ENCODE peak calls at places on chromosomes 11 and 22, in ten cellular contexts. T, A, F, C, H, U, J, V, Y and S are unnamed samples. For H3K4me1 and H3K9me3, the result is how much of the 10 kb centered on the place peaks cover.

GRCh38 chr22:44710474-44711235 is 8.7 kb downstream of the PRR5 start:
- DNase-seq in A (no peak), T (no peak), C (no peak), F (no peak), V (no peak), J (no peak), U (no peak), Y (no peak), H (no peak), S (no peak)

GRCh38 chr11:61334434-61335354 is 1.7 kb downstream of the TKFC start:
- DNase-seq in U (peak), F (peak), C (peak), A (peak), H (no peak), Y (no peak), V (no peak), J (no peak), T (peak), S (no peak)

GRCh38 chr11:60854847-60855725 is 664 bp downstream of the PTGDR2 start:
- DNase-seq in T (no peak), J (no peak), F (no peak), A (no peak), Y (no peak), U (no peak), C (no peak), H (no peak), V (no peak), S (peak)

GRCh38 chr11:122486793-122487495 is 168.6 kb upstream of the UBASH3B start:
- DNase-seq in C (peak), V (no peak), T (peak), U (no peak), A (peak), Y (no peak), H (no peak), F (no peak), J (no peak), S (no peak)

GRCh38 chr22:25062378-25063095 is 110.0 kb downstream of the KIAA1671 start:
- DNase-seq in J (no peak), F (no peak), C (no peak), T (no peak), Y (no peak), U (no peak), V (no peak), H (no peak), A (no peak), S (peak)

GRCh38 chr11:90134420-90135003 is at the start of gene NAALAD2:
- DNase-seq in C (peak), J (peak), T (peak), Y (no peak), F (peak), A (no peak), H (peak), U (peak), V (peak), S (peak)

GRCh38 chr11:80958966-80959365 is 1518.1 kb upstream of the TENM4 start:
- DNase-seq in J (no peak), T (peak), H (no peak), A (no peak), U (no peak), V (no peak), C (no peak), Y (no peak), F (no peak), S (no peak)

GRCh38 chr11:14336507-14337503 is 22.2 kb downstream of the RRAS2 start:
- DNase-seq in Y (no peak), T (peak), C (peak), U (no peak), A (peak), V (no peak), H (no peak), F (peak), J (no peak), S (no peak)

GRCh38 chr22:33726294-33726711 is 194.0 kb downstream of the LARGE1 start:
- DNase-seq in V (no peak), Y (no peak), C (peak), H (no peak), J (peak), T (peak), F (peak), A (peak), U (no peak), S (no peak)

GRCh38 chr11:61079416-61080150 is 22.7 kb upstream of the CD5 start:
- DNase-seq in V (no peak), U (no peak), T (no peak), Y (no peak), H (no peak), F (no peak), A (no peak), J (no peak), C (no peak), S (no peak)

GRCh38 chr11:66142370-66143263 is 72.5 kb downstream of the PACS1 start:
- DNase-seq in F (peak), A (peak), T (peak), H (no peak), Y (no peak), J (no peak), U (no peak), V (no peak), C (peak), S (no peak)

GRCh38 chr11:120219157-120219934 is 8.5 kb downstream of the OAF start:
- DNase-seq in T (peak), V (no peak), U (no peak), C (no peak), H (peak), F (no peak), Y (no peak), A (no peak), J (no peak), S (no peak)

GRCh38 chr11:120217526-120217925 is 6.7 kb downstream of the OAF start:
- DNase-seq in H (no peak), C (no peak), F (no peak), V (no peak), A (no peak), U (no peak), J (no peak), T (no peak), Y (no peak), S (no peak)

GRCh38 chr11:120217941-120218694 is 7.3 kb downstream of the OAF start:
- DNase-seq in J (peak), H (no peak), Y (no peak), T (no peak), V (no peak), C (no peak), F (no peak), A (no peak), U (no peak), S (no peak)

GRCh38 chr11:120219935-120220746 is 9.3 kb downstream of the OAF start:
- DNase-seq in J (no peak), A (no peak), U (no peak), Y (no peak), C (no peak), H (no peak), V (no peak), F (no peak), T (peak), S (no peak)

GRCh38 chr11:120218695-120219033 is 7.8 kb downstream of the OAF start:
- DNase-seq in V (no peak), H (no peak), U (no peak), J (no peak), T (no peak), F (no peak), C (no peak), A (no peak), Y (no peak), S (no peak)
- H3K4me1 ChIP-seq in V (under half), H (under half), U (under half), J (under half), T (under half), F (half or more), C (under half), A (under half), Y (under half), S (under half)

DNA sequence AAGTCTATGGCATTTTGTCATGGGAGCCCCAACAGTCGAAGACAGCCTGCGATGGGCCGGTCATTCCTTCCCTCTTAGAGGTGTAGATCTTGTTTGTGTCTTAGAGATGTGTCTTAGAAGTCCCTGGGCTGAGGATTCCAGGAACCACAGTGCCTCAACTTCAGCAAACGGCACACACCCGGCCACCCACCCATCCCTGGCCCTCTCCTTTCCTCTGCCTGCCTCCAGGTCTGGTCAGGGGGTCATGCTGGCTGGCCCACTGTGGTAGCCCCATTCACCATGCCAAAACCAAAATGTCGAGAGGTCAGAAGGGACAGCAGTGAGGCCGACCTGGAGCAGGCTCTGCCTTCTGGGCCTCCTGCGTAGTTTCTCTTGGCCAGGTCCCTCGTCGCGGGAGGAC is 857.9 kb downstream of the TBC1D22A start:
- DNase-seq in J (no peak), T (no peak), F (no peak), Y (no peak), U (peak), H (no peak), C (no peak), A (no peak), V (no peak), S (no peak)
- H3K9me3 ChIP-seq in J (under half), T (under half), F (under half), Y (under half), U (under half), H (under half), C (under half), A (under half), V (under half), S (under half)

DNA sequence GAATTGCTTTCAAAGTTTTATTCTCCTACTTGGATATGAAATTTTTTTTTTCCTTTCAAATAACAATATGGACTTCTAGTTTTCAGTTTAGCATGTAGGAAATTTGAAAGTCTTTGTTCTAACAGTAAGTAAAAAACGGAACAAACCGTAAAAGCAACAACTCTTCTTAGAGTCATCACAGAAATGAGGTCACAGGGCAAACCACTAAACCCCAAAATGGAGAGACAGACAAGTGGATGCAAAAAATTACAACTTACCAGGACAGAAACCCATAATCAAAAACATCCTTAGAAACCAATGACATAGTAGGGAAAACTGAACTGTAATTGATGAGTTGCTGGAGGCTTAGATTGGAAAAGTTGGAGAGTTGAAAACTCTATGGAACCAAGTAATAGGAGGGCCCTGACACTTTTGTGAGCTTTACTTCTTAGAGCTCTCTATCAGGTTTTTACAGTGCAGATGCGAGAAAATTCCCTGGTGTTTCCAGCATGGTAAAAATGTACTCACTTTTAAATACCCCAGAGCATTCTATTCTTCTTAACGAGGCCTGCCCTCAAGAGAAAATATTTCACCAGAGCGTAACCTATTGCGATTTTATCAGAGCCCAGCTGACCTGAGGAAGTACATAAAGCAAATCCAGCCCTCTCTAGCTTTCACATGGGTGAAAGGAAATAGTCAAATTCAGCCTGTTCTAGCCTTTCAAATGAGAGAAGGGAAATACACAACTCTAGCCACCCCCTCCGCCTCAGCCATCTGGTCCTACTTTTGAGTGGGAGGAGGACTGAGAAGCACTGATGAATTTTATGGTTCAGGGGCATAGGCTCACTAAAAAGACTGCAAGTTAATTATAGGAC is 39.2 kb downstream of the CASP12 start:
- DNase-seq in Y (no peak), H (no peak), U (no peak), V (no peak), T (no peak), F (peak), A (no peak), C (peak), J (no peak), S (no peak)
- H3K4me1 ChIP-seq in Y (under half), H (under half), U (under half), V (under half), T (under half), F (under half), A (under half), C (under half), J (under half), S (under half)

DNA sequence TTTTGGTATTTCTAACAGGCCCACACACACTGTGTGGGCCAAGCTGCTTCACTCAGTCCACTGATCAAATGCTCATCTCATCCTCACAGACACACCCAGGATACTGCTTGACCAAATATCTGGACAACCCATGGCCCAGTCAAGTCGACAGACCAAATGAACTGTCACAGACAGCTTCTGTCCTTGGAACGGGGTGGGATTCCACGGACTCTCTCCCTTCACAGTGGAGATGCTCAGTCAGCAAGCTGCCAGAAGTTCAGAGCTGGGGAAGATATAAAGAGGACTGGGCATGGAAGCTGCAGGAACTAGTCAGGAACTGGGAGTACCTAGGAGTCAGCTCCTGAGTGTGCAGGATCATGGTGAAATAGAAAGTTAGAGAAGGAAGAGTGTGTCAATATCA is 34.6 kb upstream of the CD81 start:
- DNase-seq in J (no peak), T (no peak), A (no peak), V (no peak), Y (no peak), C (no peak), F (no peak), U (no peak), H (no peak), S (no peak)
- H3K9me3 ChIP-seq in J (under half), T (under half), A (under half), V (under half), Y (under half), C (under half), F (under half), U (under half), H (under half), S (under half)

DNA sequence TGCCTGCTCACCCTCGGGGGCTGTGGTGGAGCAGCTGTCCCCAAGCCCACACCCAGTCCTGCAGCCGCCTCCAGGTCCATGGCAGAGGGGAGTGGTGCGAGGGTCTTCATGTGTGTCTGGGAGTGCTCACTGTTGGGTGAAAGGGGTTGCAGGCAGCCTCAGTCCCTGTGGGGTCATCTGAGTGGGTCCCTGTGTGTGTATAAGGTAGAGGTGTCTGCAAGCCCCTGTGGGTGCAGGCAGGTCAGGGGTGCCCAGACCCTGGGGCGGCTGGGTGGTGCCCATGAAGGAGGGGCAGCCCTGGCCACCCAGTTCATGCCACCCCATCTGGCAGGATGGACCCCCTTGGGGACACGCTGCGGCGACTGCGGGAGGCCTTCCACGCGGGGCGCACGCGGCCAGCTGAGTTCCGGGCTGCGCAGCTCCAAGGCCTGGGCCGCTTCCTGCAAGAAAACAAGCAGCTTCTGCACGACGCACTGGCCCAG is 4.9 kb downstream of the ALDH3B1 start:
- DNase-seq in A (no peak), F (no peak), U (no peak), V (no peak), J (no peak), H (no peak), C (no peak), T (no peak), Y (no peak), S (peak)
- H3K4me1 ChIP-seq in A (half or more), F (half or more), U (under half), V (under half), J (under half), H (under half), C (under half), T (under half), Y (under half), S (under half)

DNA sequence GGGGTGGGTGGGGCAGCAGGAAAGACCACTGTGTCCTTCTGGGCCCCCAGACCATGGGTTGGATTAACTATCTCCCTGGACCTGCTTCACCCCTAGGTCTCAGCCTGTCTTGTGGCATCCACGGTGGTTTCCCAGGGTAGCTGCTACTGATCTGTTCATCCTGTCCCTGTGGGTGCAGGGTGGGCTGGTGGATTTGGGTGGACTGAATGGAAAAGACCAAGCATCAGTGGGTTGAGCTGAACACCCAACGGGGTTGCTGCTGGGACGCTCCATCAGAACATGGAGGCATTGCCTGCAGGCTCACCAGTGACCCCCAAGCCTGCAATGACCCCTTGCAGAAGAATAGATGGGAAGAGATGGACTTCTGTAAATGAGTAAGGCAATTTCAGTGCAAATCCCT is 812.1 kb downstream of the TBC1D22A start:
- DNase-seq in U (no peak), V (no peak), F (no peak), A (no peak), C (no peak), H (no peak), J (no peak), T (no peak), Y (no peak), S (peak)
- H3K9me3 ChIP-seq in U (under half), V (under half), F (under half), A (under half), C (under half), H (under half), J (under half), T (under half), Y (under half), S (under half)

GRCh38 chr11:2691991-2692841 is 7.6 kb downstream of the KCNQ1OT1 start:
- DNase-seq in U (no peak), C (no peak), Y (no peak), F (no peak), H (no peak), A (peak), T (no peak), V (no peak), J (no peak), S (peak)
- H3K4me1 ChIP-seq in U (under half), C (under half), Y (under half), F (under half), H (under half), A (under half), T (under half), V (under half), J (under half), S (under half)

GRCh38 chr22:47327241-47327640 is 564.8 kb downstream of the TBC1D22A start:
- DNase-seq in C (no peak), J (no peak), V (no peak), U (no peak), Y (no peak), A (no peak), H (no peak), F (no peak), T (no peak), S (no peak)
- H3K9me3 ChIP-seq in C (under half), J (under half), V (under half), U (under half), Y (under half), A (under half), H (under half), F (under half), T (under half), S (under half)

GRCh38 chr22:42901790-42902508 is 44.9 kb upstream of the ARFGAP3 start:
- DNase-seq in J (no peak), T (no peak), H (peak), C (no peak), F (no peak), V (no peak), Y (no peak), U (no peak), A (no peak), S (no peak)
- H3K4me1 ChIP-seq in J (under half), T (under half), H (under half), C (under half), F (under half), V (under half), Y (under half), U (under half), A (under half), S (under half)